ENCODE peak calls at places on chromosomes 6 and 20, in eight cellular contexts. G is IMR-90; C is hepatocyte; M is heart left ventricle; N is adrenal gland; W is ovary; V is CD4-positive, alpha-beta T cell; T is HCT116. U is an unnamed sample.
A peak's percentile ranks its signal among the peaks of the same experiment; 100 is the strongest.

GRCh38 chr6:165096868-165097267 is 212.5 kb downstream of the C6orf118 start:
- DNase-seq in G (no peak), C (no peak), M (no peak), N (no peak), W (no peak), V (no peak), T (no peak), U (no peak)

GRCh38 chr6:16391451-16391912 is 153.1 kb downstream of the GMPR start:
- DNase-seq in G (peak; percentile 68), C (no peak), M (no peak), N (no peak), W (no peak), V (no peak), T (no peak), U (no peak)

GRCh38 chr6:123715243-123715863 is 78.6 kb upstream of the TRDN start:
- DNase-seq in G (no peak), C (peak; percentile 49), M (no peak), N (peak; percentile 50), W (no peak), V (no peak), T (peak; percentile 7), U (no peak)

GRCh38 chr6:45438849-45439406 is 61.2 kb upstream of the SUPT3H start:
- DNase-seq in G (peak; percentile 93), C (no peak), M (no peak), N (no peak), W (no peak), V (no peak), T (peak; percentile 65), U (no peak)

GRCh38 chr6:12957321-12958051 is 240.9 kb downstream of the PHACTR1 start:
- DNase-seq in G (peak; percentile 13), C (peak; percentile 69), M (peak; percentile 87), N (peak; percentile 39), W (peak; percentile 54), V (peak; percentile 5), T (no peak), U (peak; percentile 74)

GRCh38 chr20:9660236-9660868 is 146.0 kb downstream of the LAMP5 start:
- DNase-seq in G (peak; percentile 20), C (peak; percentile 46), M (no peak), N (peak; percentile 14), W (no peak), V (no peak), T (no peak), U (no peak)

GRCh38 chr20:53825282-53825681 is 231.6 kb upstream of the ZNF217 start:
- DNase-seq in G (no peak), C (no peak), M (no peak), N (no peak), W (no peak), V (no peak), T (no peak), U (no peak)

GRCh38 chr6:20370801-20371200 is 30.9 kb upstream of the E2F3 start:
- DNase-seq in G (no peak), C (no peak), M (no peak), N (no peak), W (no peak), V (no peak), T (no peak), U (no peak)

GRCh38 chr6:161549977-161550655 is 276.3 kb upstream of the AGPAT4 start:
- DNase-seq in G (no peak), C (peak; percentile 13), M (no peak), N (no peak), W (no peak), V (no peak), T (peak; percentile 21), U (no peak)

GRCh38 chr6:35016417-35017221 is 124.5 kb downstream of the TCP11 start:
- DNase-seq in G (peak; percentile 88), C (peak; percentile 34), M (peak; percentile 74), N (peak; percentile 80), W (peak; percentile 45), V (no peak), T (no peak), U (peak; percentile 58)

GRCh38 chr20:4130404-4131189 is 115.2 kb upstream of the RNF24 start:
- DNase-seq in G (peak; percentile 72), C (no peak), M (no peak), N (no peak), W (no peak), V (no peak), T (no peak), U (no peak)

GRCh38 chr20:48064929-48065328 is 279.6 kb upstream of the SULF2 start:
- DNase-seq in G (peak; percentile 11), C (no peak), M (no peak), N (no peak), W (no peak), V (no peak), T (no peak), U (no peak)

GRCh38 chr6:89388846-89389245 is 23.2 kb downstream of the RRAGD start:
- DNase-seq in G (no peak), C (no peak), M (no peak), N (no peak), W (no peak), V (no peak), T (no peak), U (no peak)

GRCh38 chr6:89385156-89385667 is 26.9 kb downstream of the RRAGD start:
- DNase-seq in G (no peak), C (no peak), M (no peak), N (no peak), W (no peak), V (no peak), T (no peak), U (no peak)

GRCh38 chr6:89385846-89386245 is 26.2 kb downstream of the RRAGD start:
- DNase-seq in G (no peak), C (no peak), M (no peak), N (no peak), W (no peak), V (no peak), T (no peak), U (no peak)

GRCh38 chr6:89387516-89388222 is 24.4 kb downstream of the RRAGD start:
- DNase-seq in G (no peak), C (no peak), M (no peak), N (no peak), W (no peak), V (no peak), T (no peak), U (no peak)

GRCh38 chr6:89386917-89387491 is 25.1 kb downstream of the RRAGD start:
- DNase-seq in G (no peak), C (no peak), M (no peak), N (no peak), W (no peak), V (no peak), T (no peak), U (no peak)
- H3K27ac ChIP-seq in G (no peak overlapping the region), C (no peak overlapping the region), M (no peak overlapping the region), N (no peak overlapping the region), W (no peak overlapping the region), V (no peak overlapping the region), T (no peak overlapping the region), U (no peak overlapping the region)

GRCh38 chr6:54980511-54981275 is 134.1 kb downstream of the FAM83B start:
- DNase-seq in G (peak; percentile 90), C (no peak), M (no peak), N (no peak), W (no peak), V (no peak), T (no peak), U (no peak)
- H3K9me3 ChIP-seq in G (no peaks in the 10 kb centered on the region), C (no peaks in the 10 kb centered on the region), M (no peaks in the 10 kb centered on the region), N (no peaks in the 10 kb centered on the region), W (no peaks in the 10 kb centered on the region), V (peaks cover 6% of the 10 kb centered on the region), T (no peaks in the 10 kb centered on the region), U (peaks cover 20% of the 10 kb centered on the region)

DNA sequence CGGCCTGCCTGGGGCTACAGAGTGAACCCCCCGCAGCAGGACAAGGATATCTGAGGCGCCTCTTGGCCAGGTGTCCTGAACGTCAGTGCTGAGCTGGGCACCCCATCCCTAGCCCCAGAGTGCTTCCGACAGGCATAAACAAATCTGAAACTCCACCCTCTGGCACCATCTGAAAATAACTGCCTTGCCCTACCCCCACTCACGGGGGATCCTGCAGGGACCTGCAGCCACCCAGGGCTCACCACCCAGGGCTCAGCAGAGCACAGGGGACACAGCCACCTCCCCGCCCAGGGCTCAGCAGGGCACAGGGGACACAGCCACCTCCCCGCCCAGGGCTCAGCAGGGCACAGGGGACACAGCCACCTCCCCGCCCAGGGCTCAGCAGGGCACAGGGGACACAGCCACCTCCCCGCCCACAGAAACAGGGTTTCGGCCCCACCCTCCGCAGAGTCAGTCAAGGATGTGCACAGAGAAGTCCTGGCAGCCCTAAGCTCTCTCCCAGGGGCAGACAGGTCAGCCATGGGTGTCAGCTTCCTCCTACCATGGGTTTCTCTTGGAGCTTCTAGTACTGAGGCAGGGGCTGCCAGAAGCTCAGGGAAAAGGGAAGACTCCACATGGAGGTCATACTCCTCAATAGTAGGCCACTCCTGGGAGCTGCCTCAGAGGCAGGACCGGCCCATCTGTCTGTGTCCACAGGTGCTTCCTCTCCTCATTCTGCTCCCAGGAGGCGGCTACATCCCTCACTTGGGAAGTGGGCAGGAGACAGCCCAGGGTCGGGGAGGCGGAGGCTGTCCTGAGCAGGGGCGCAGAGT is 4.6 kb downstream of the UCKL1 start:
- DNase-seq in G (no peak), C (no peak), M (no peak), N (peak; percentile 70), W (peak; percentile 25), V (no peak), T (no peak), U (peak; percentile 55)
- H3K27ac ChIP-seq in G (no peak overlapping the region), C (no peak overlapping the region), M (peak overlapping the region; percentile 93), N (peak overlapping the region; percentile 98), W (peak overlapping the region; percentile 89), V (no peak overlapping the region), T (peak overlapping the region; percentile 7), U (peak overlapping the region; percentile 98)

GRCh38 chr6:132526461-132526860 is 11.6 kb upstream of the TAAR9 start:
- DNase-seq in G (no peak), C (no peak), M (no peak), N (no peak), W (no peak), V (no peak), T (no peak), U (no peak)

GRCh38 chr6:132524639-132525038 is 11.7 kb upstream of the STX7 start:
- DNase-seq in G (no peak), C (no peak), M (no peak), N (no peak), W (no peak), V (no peak), T (no peak), U (no peak)

GRCh38 chr6:132527791-132528190 is 10.3 kb upstream of the TAAR9 start:
- DNase-seq in G (peak; percentile 18), C (peak; percentile 11), M (no peak), N (no peak), W (no peak), V (no peak), T (peak; percentile 83), U (no peak)

GRCh38 chr6:132525866-132526265 is 12.2 kb upstream of the TAAR9 start:
- DNase-seq in G (no peak), C (no peak), M (no peak), N (no peak), W (no peak), V (no peak), T (no peak), U (no peak)

DNA sequence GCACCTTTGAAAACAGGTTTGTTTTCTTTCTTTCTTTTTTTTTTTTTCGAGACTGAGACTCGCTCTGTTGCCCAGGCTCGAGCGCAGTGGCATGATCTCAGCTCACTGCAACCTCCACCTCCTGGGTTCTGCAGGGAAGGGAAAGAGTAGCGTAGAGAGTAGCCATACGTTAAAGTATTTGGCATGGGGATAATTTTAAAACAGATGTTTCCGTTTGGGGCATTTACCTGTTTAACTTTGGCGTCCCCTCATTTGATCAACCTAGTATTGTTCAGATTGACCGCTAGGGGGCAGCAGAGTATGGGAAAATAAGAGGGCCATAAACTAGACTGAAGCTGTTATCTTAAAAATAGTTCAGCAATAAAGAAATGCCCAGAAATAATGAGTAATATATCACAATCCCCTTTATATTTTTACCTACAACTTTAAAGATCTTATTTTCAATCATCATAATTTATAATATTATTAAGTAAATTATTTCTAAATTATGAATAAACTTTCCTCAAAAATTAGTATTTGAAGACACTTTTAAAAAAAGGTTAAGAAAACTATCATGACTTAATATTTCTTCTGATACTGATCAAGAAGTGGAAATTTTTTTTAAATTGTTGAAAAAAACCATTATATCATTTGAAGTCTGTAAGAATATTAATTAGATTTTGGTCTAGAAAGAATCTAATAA is 7.6 kb upstream of the TAAR9 start:
- DNase-seq in G (peak; percentile 69), C (peak; percentile 86), M (peak; percentile 43), N (peak; percentile 53), W (peak; percentile 27), V (peak; percentile 63), T (peak; percentile 61), U (no peak)
- H3K9me3 ChIP-seq in G (no peaks in the 10 kb centered on the region), C (no peaks in the 10 kb centered on the region), M (no peaks in the 10 kb centered on the region), N (no peaks in the 10 kb centered on the region), W (no peaks in the 10 kb centered on the region), V (no peaks in the 10 kb centered on the region), T (no peaks in the 10 kb centered on the region), U (peaks cover 10% of the 10 kb centered on the region)